ENCODE peak calls at places on chromosomes 12 and 14, in nine cellular contexts. One of them, this sample, is unnamed.

GRCh38 chr14:51488569-51489220 is 163.0 kb upstream of the FRMD6 start:
- DNase-seq in neural crest cell: no peak
- DNase-seq in glutamatergic neuron: no peak
- DNase-seq in brain microvascular endothelial cell: no peak
- DNase-seq in heart right ventricle: no peak
- DNase-seq in astrocyte of the cerebellum: no peak
- DNase-seq in AG04450: no peak
- DNase-seq in WTC11: no peak
- DNase-seq in left ventricle myocardium inferior: no peak
- DNase-seq in this sample: no peak

GRCh38 chr14:83255015-83255726 is 1721.5 kb upstream of the SEL1L start:
- DNase-seq in left ventricle myocardium inferior: no peak
- DNase-seq in glutamatergic neuron: no peak
- DNase-seq in WTC11: no peak
- DNase-seq in astrocyte of the cerebellum: no peak
- DNase-seq in AG04450: no peak
- DNase-seq in heart right ventricle: no peak
- DNase-seq in brain microvascular endothelial cell: no peak
- DNase-seq in neural crest cell: no peak
- DNase-seq in this sample: no peak

GRCh38 chr12:69885656-69886055 is 60.6 kb downstream of the MYRFL start:
- DNase-seq in neural crest cell: no peak
- DNase-seq in astrocyte of the cerebellum: no peak
- DNase-seq in heart right ventricle: no peak
- DNase-seq in AG04450: no peak
- DNase-seq in brain microvascular endothelial cell: no peak
- DNase-seq in left ventricle myocardium inferior: no peak
- DNase-seq in glutamatergic neuron: no peak
- DNase-seq in WTC11: no peak
- DNase-seq in this sample: no peak

GRCh38 chr12:1760566-1761382 is 59.6 kb upstream of the LRTM2 start:
- DNase-seq in brain microvascular endothelial cell: peak
- DNase-seq in glutamatergic neuron: no peak
- DNase-seq in AG04450: no peak
- DNase-seq in heart right ventricle: no peak
- DNase-seq in astrocyte of the cerebellum: no peak
- DNase-seq in WTC11: no peak
- DNase-seq in left ventricle myocardium inferior: no peak
- DNase-seq in neural crest cell: no peak
- DNase-seq in this sample: no peak

GRCh38 chr12:59182191-59182590 is 261.9 kb upstream of the LRIG3 start:
- DNase-seq in brain microvascular endothelial cell: peak
- DNase-seq in left ventricle myocardium inferior: no peak
- DNase-seq in AG04450: no peak
- DNase-seq in neural crest cell: no peak
- DNase-seq in WTC11: no peak
- DNase-seq in astrocyte of the cerebellum: no peak
- DNase-seq in glutamatergic neuron: no peak
- DNase-seq in heart right ventricle: no peak
- DNase-seq in this sample: no peak

GRCh38 chr14:92717571-92718042 is 30.8 kb downstream of the LGMN start:
- DNase-seq in WTC11: no peak
- DNase-seq in neural crest cell: no peak
- DNase-seq in heart right ventricle: no peak
- DNase-seq in glutamatergic neuron: no peak
- DNase-seq in AG04450: no peak
- DNase-seq in astrocyte of the cerebellum: no peak
- DNase-seq in brain microvascular endothelial cell: peak
- DNase-seq in left ventricle myocardium inferior: no peak
- DNase-seq in this sample: no peak

GRCh38 chr12:118694128-118694775 is 287.1 kb upstream of the SRRM4 start:
- DNase-seq in left ventricle myocardium inferior: peak
- DNase-seq in AG04450: no peak
- DNase-seq in brain microvascular endothelial cell: no peak
- DNase-seq in WTC11: no peak
- DNase-seq in heart right ventricle: peak
- DNase-seq in astrocyte of the cerebellum: no peak
- DNase-seq in glutamatergic neuron: no peak
- DNase-seq in neural crest cell: no peak
- DNase-seq in this sample: no peak

GRCh38 chr14:53409289-53409688 is 256.2 kb upstream of the DDHD1 start:
- DNase-seq in WTC11: no peak
- DNase-seq in brain microvascular endothelial cell: no peak
- DNase-seq in heart right ventricle: no peak
- DNase-seq in glutamatergic neuron: no peak
- DNase-seq in left ventricle myocardium inferior: no peak
- DNase-seq in astrocyte of the cerebellum: no peak
- DNase-seq in neural crest cell: no peak
- DNase-seq in AG04450: no peak
- DNase-seq in this sample: no peak

GRCh38 chr14:64762044-64763034 is 58.1 kb downstream of the PLEKHG3 start:
- DNase-seq in brain microvascular endothelial cell: peak
- DNase-seq in neural crest cell: no peak
- DNase-seq in heart right ventricle: peak
- DNase-seq in astrocyte of the cerebellum: peak
- DNase-seq in left ventricle myocardium inferior: peak
- DNase-seq in glutamatergic neuron: peak
- DNase-seq in WTC11: no peak
- DNase-seq in AG04450: peak
- DNase-seq in this sample: peak

GRCh38 chr12:63905523-63905922 is 61.0 kb downstream of the SRGAP1 start:
- DNase-seq in WTC11: no peak
- DNase-seq in astrocyte of the cerebellum: no peak
- DNase-seq in left ventricle myocardium inferior: no peak
- DNase-seq in neural crest cell: no peak
- DNase-seq in heart right ventricle: no peak
- DNase-seq in glutamatergic neuron: no peak
- DNase-seq in brain microvascular endothelial cell: no peak
- DNase-seq in AG04450: no peak
- DNase-seq in this sample: no peak

GRCh38 chr12:30823140-30823669 is 68.5 kb upstream of the CAPRIN2 start:
- DNase-seq in left ventricle myocardium inferior: peak
- DNase-seq in astrocyte of the cerebellum: no peak
- DNase-seq in WTC11: peak
- DNase-seq in AG04450: no peak
- DNase-seq in neural crest cell: peak
- DNase-seq in heart right ventricle: peak
- DNase-seq in glutamatergic neuron: peak
- DNase-seq in brain microvascular endothelial cell: peak
- DNase-seq in this sample: no peak

GRCh38 chr14:30214456-30215090 is 286.9 kb upstream of the PRKD1 start:
- DNase-seq in heart right ventricle: no peak
- DNase-seq in astrocyte of the cerebellum: peak
- DNase-seq in WTC11: no peak
- DNase-seq in neural crest cell: peak
- DNase-seq in brain microvascular endothelial cell: peak
- DNase-seq in AG04450: peak
- DNase-seq in glutamatergic neuron: no peak
- DNase-seq in left ventricle myocardium inferior: no peak
- DNase-seq in this sample: peak

GRCh38 chr14:31879661-31880348 is 197.3 kb upstream of the ARHGAP5 start:
- DNase-seq in heart right ventricle: no peak
- DNase-seq in neural crest cell: no peak
- DNase-seq in left ventricle myocardium inferior: no peak
- DNase-seq in brain microvascular endothelial cell: no peak
- DNase-seq in astrocyte of the cerebellum: no peak
- DNase-seq in glutamatergic neuron: no peak
- DNase-seq in AG04450: no peak
- DNase-seq in WTC11: no peak
- DNase-seq in this sample: no peak

DNA sequence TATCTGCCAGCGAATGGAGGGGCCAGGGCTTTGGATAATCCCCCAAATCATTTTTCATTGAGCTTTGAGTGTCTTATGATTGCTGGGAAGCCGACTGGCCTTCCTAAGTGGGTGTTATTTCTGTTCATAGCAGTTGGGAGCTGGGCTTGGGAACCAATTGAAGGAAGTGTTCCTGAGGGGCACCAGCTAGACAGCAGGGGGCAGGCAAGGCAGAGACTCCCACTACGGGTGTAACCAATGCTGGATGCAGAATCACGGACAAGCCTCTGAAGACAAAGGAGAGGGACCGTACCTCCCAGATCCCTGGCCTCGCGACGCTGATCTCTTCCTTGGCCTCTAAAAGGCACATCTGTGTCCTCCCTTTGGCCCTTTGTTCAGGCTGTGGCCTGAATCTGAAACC is 149.0 kb upstream of the PRMT8 start:
- DNase-seq in WTC11: peak
- DNase-seq in brain microvascular endothelial cell: peak
- DNase-seq in neural crest cell: peak
- DNase-seq in astrocyte of the cerebellum: no peak
- DNase-seq in AG04450: no peak
- DNase-seq in glutamatergic neuron: peak
- DNase-seq in heart right ventricle: peak
- DNase-seq in left ventricle myocardium inferior: peak
- DNase-seq in this sample: peak
- TF ChIP-seq CTCF in WTC11: no peak
- TF ChIP-seq CTCF in brain microvascular endothelial cell: peak
- TF ChIP-seq CTCF in neural crest cell: peak
- TF ChIP-seq CTCF in astrocyte of the cerebellum: peak
- TF ChIP-seq CTCF in AG04450: peak
- TF ChIP-seq CTCF in glutamatergic neuron: peak
- TF ChIP-seq CTCF in heart right ventricle: peak
- TF ChIP-seq CTCF in left ventricle myocardium inferior: peak
- TF ChIP-seq CTCF in this sample: peak

DNA sequence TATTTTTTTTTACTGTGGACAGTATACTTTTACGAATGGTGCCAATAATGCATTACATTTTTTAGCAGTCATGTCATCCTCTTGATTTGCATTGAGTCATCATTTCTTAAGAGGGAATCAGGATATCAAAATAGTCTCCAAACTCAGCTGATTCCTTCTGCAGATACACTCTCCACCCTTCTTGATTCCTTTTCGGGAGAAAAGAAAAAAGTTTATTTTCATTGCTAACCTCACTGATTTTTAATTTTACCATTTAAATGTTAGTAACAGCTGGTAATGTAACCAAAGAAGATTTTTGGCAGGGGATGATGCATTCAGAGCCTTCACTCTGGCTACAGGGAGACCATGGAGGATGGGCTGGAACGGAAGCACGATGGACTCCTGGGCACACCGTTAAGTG is 47.5 kb downstream of the MRPL42 start:
- DNase-seq in glutamatergic neuron: no peak
- DNase-seq in left ventricle myocardium inferior: no peak
- DNase-seq in brain microvascular endothelial cell: peak
- DNase-seq in AG04450: peak
- DNase-seq in WTC11: no peak
- DNase-seq in heart right ventricle: no peak
- DNase-seq in neural crest cell: no peak
- DNase-seq in astrocyte of the cerebellum: peak
- DNase-seq in this sample: peak
- TF ChIP-seq CTCF in glutamatergic neuron: no peak
- TF ChIP-seq CTCF in left ventricle myocardium inferior: no peak
- TF ChIP-seq CTCF in brain microvascular endothelial cell: no peak
- TF ChIP-seq CTCF in AG04450: no peak
- TF ChIP-seq CTCF in WTC11: no peak
- TF ChIP-seq CTCF in heart right ventricle: no peak
- TF ChIP-seq CTCF in neural crest cell: no peak
- TF ChIP-seq CTCF in astrocyte of the cerebellum: no peak
- TF ChIP-seq CTCF in this sample: no peak

GRCh38 chr12:6752181-6752930 is 585 bp downstream of the MLF2 start:
- DNase-seq in AG04450: no peak
- DNase-seq in brain microvascular endothelial cell: peak
- DNase-seq in glutamatergic neuron: peak
- DNase-seq in left ventricle myocardium inferior: peak
- DNase-seq in WTC11: peak
- DNase-seq in neural crest cell: no peak
- DNase-seq in astrocyte of the cerebellum: no peak
- DNase-seq in heart right ventricle: peak
- DNase-seq in this sample: no peak
- TF ChIP-seq CTCF in AG04450: peak
- TF ChIP-seq CTCF in brain microvascular endothelial cell: peak
- TF ChIP-seq CTCF in glutamatergic neuron: peak
- TF ChIP-seq CTCF in left ventricle myocardium inferior: no peak
- TF ChIP-seq CTCF in WTC11: no peak
- TF ChIP-seq CTCF in neural crest cell: peak
- TF ChIP-seq CTCF in astrocyte of the cerebellum: peak
- TF ChIP-seq CTCF in heart right ventricle: no peak
- TF ChIP-seq CTCF in this sample: peak

GRCh38 chr14:23360496-23360895 is 4.5 kb downstream of the EFS start:
- DNase-seq in heart right ventricle: no peak
- DNase-seq in neural crest cell: no peak
- DNase-seq in glutamatergic neuron: no peak
- DNase-seq in WTC11: peak
- DNase-seq in AG04450: no peak
- DNase-seq in brain microvascular endothelial cell: no peak
- DNase-seq in left ventricle myocardium inferior: no peak
- DNase-seq in astrocyte of the cerebellum: no peak
- DNase-seq in this sample: no peak
- TF ChIP-seq CTCF in heart right ventricle: no peak
- TF ChIP-seq CTCF in neural crest cell: no peak
- TF ChIP-seq CTCF in glutamatergic neuron: no peak
- TF ChIP-seq CTCF in WTC11: no peak
- TF ChIP-seq CTCF in AG04450: no peak
- TF ChIP-seq CTCF in brain microvascular endothelial cell: peak
- TF ChIP-seq CTCF in left ventricle myocardium inferior: peak
- TF ChIP-seq CTCF in astrocyte of the cerebellum: peak
- TF ChIP-seq CTCF in this sample: no peak

DNA sequence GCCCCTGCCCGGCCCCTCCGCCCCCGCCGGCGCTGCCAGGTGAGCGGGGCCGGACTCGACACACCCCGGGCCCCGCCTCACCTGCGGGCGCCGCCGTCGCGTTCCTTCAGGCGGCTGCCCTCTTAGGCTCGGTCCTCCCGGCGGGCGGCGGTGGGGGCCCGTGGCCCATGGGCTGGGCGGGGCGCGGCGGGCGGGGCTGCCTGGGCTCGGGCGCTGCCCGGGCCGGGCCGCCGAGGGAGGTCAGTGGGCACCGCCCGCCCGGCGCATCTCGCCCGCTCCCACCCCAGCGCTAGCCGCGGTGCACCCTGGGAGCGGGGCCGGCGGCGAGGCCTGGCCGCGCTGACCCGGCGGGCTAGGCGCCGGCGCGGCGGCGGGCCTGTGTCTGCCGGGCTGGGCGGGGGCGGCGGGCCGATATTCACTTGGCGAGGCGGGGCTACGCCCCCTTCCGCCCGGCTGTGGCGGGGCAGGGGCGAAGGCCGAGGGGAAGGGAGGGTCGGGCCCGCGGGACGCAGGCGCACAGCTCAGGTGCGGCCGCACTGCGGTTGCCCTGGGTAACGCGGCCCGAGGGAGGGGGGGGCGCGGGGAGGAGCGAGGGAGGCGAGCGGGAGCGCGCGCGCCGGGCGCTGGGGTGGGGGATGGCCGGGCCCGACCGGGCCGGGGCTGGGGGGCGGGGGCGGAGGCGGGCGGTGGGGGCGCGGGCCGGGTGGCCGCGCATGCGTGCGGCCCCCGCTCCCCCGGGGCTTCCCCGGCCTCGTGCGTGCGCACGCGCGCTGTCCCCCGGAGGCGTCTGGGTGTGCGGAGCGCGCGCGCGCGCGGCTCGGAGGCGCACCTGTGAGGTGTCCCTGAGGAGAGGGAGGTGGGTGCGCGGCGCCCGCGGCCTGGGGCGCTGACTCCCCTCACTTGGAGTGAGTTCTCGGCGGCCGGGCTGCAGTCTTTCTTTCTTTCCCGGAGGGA is at the start of the genes CCDC92 and ZNF664:
- DNase-seq in neural crest cell: peak
- DNase-seq in glutamatergic neuron: peak
- DNase-seq in AG04450: peak
- DNase-seq in brain microvascular endothelial cell: peak
- DNase-seq in left ventricle myocardium inferior: peak
- DNase-seq in astrocyte of the cerebellum: peak
- DNase-seq in heart right ventricle: peak
- DNase-seq in WTC11: peak
- DNase-seq in this sample: peak
- TF ChIP-seq CTCF in neural crest cell: peak
- TF ChIP-seq CTCF in glutamatergic neuron: no peak
- TF ChIP-seq CTCF in AG04450: no peak
- TF ChIP-seq CTCF in brain microvascular endothelial cell: peak
- TF ChIP-seq CTCF in left ventricle myocardium inferior: no peak
- TF ChIP-seq CTCF in astrocyte of the cerebellum: no peak
- TF ChIP-seq CTCF in heart right ventricle: no peak
- TF ChIP-seq CTCF in WTC11: no peak
- TF ChIP-seq CTCF in this sample: no peak